ENCODE peak calls at places on chromosome X, in five cellular contexts. I is HepG2; O is colonic mucosa; C is nucleus accumbens; A is stimulated activated CD8-positive, alpha-beta memory T cell treated with anti-CD3 and anti-CD28 coated beads, Interleukin-4, amount 100 ng/mL, for 1 hour. D is an unnamed sample.

GRCh38 chrX:16659326-16659725 is 9.4 kb downstream of the S100G start:
- DNase-seq in I (no peak), O (no peak), C (no peak), A (no peak), D (no peak)

GRCh38 chrX:131745942-131746489 is 202.1 kb downstream of the OR13H1 start:
- DNase-seq in I (no peak), O (no peak), C (no peak), A (no peak), D (no peak)

GRCh38 chrX:37813570-37813969 is 33.7 kb downstream of the CYBB start:
- DNase-seq in I (no peak), O (no peak), C (no peak), A (no peak), D (no peak)

GRCh38 chrX:1788300-1788911 is 173.5 kb downstream of the ASMT start:
- DNase-seq in I (no peak), O (no peak), C (no peak), A (no peak), D (no peak)

GRCh38 chrX:43589735-43590515 is 66.2 kb upstream of the MAOA start:
- DNase-seq in I (peak; percentile 64), O (no peak), C (no peak), A (no peak), D (peak; percentile 76)

GRCh38 chrX:63434206-63434605 is 83.1 kb upstream of the SPIN4 start:
- DNase-seq in I (no peak), O (no peak), C (no peak), A (no peak), D (no peak)

GRCh38 chrX:70998402-70999027 is 67.6 kb upstream of the SLC7A3 start:
- DNase-seq in I (peak; percentile 37), O (peak; percentile 19), C (no peak), A (no peak), D (peak; percentile 5)

GRCh38 chrX:49072712-49073095 is 1.1 kb downstream of the PRAF2 start:
- DNase-seq in I (no peak), O (no peak), C (no peak), A (no peak), D (no peak)

GRCh38 chrX:129647588-129648410 is 7.0 kb downstream of the APLN start:
- DNase-seq in I (no peak), O (no peak), C (no peak), A (no peak), D (no peak)

GRCh38 chrX:6292599-6292998 is 63.9 kb upstream of the NLGN4X start:
- DNase-seq in I (no peak), O (no peak), C (no peak), A (no peak), D (no peak)

GRCh38 chrX:10401239-10401638 is 219.1 kb downstream of the MID1 start:
- DNase-seq in I (no peak), O (no peak), C (no peak), A (no peak), D (no peak)

GRCh38 chrX:40109288-40110008 is 11.7 kb upstream of the BCOR start:
- DNase-seq in I (peak; percentile 49), O (peak; percentile 68), C (no peak), A (no peak), D (no peak)